ENCODE peak calls at places on chromosomes 2 and 18, in six cellular contexts. One of them, this sample, is unnamed.

GRCh38 chr18:40380657-40381441 is 1574.2 kb upstream of the PIK3C3 start:
- DNase-seq in left ventricle myocardium inferior: no peak
- DNase-seq in mucosa of descending colon: no peak
- DNase-seq in Calu3: no peak
- DNase-seq in fibroblast of lung: peak
- DNase-seq in right lobe of liver: no peak
- DNase-seq in this sample: no peak

GRCh38 chr2:27019459-27020336 is 13.1 kb upstream of the TMEM214 start:
- DNase-seq in left ventricle myocardium inferior: no peak
- DNase-seq in mucosa of descending colon: no peak
- DNase-seq in Calu3: no peak
- DNase-seq in fibroblast of lung: no peak
- DNase-seq in right lobe of liver: no peak
- DNase-seq in this sample: no peak

GRCh38 chr2:241064008-241064801 is 37.9 kb downstream of the MTERF4 start:
- DNase-seq in left ventricle myocardium inferior: no peak
- DNase-seq in mucosa of descending colon: peak
- DNase-seq in Calu3: peak
- DNase-seq in fibroblast of lung: no peak
- DNase-seq in right lobe of liver: no peak
- DNase-seq in this sample: peak

GRCh38 chr2:8614646-8615045 is 67.2 kb upstream of the ID2 start:
- DNase-seq in left ventricle myocardium inferior: no peak
- DNase-seq in mucosa of descending colon: no peak
- DNase-seq in Calu3: no peak
- DNase-seq in fibroblast of lung: no peak
- DNase-seq in right lobe of liver: no peak
- DNase-seq in this sample: no peak

GRCh38 chr18:22165049-22165602 is 4.3 kb upstream of the GATA6 start:
- DNase-seq in left ventricle myocardium inferior: no peak
- DNase-seq in mucosa of descending colon: no peak
- DNase-seq in Calu3: peak
- DNase-seq in fibroblast of lung: no peak
- DNase-seq in right lobe of liver: no peak
- DNase-seq in this sample: no peak

GRCh38 chr2:152647417-152648010 is 69.7 kb downstream of the PRPF40A start:
- DNase-seq in left ventricle myocardium inferior: peak
- DNase-seq in mucosa of descending colon: peak
- DNase-seq in Calu3: no peak
- DNase-seq in fibroblast of lung: peak
- DNase-seq in right lobe of liver: peak
- DNase-seq in this sample: no peak

GRCh38 chr2:168237741-168238140 is 9.7 kb downstream of the STK39 start:
- DNase-seq in left ventricle myocardium inferior: no peak
- DNase-seq in mucosa of descending colon: no peak
- DNase-seq in Calu3: no peak
- DNase-seq in fibroblast of lung: peak
- DNase-seq in right lobe of liver: no peak
- DNase-seq in this sample: no peak

GRCh38 chr2:55618649-55619055 is 1.2 kb upstream of the PPP4R3B start:
- DNase-seq in left ventricle myocardium inferior: peak
- DNase-seq in mucosa of descending colon: peak
- DNase-seq in Calu3: peak
- DNase-seq in fibroblast of lung: peak
- DNase-seq in right lobe of liver: peak
- DNase-seq in this sample: peak

GRCh38 chr2:53987336-53987921 is 16.6 kb upstream of the PSME4 start:
- DNase-seq in left ventricle myocardium inferior: no peak
- DNase-seq in mucosa of descending colon: no peak
- DNase-seq in Calu3: peak
- DNase-seq in fibroblast of lung: peak
- DNase-seq in right lobe of liver: no peak
- DNase-seq in this sample: no peak

GRCh38 chr2:5057895-5058294 is 634.3 kb upstream of the SOX11 start:
- DNase-seq in left ventricle myocardium inferior: no peak
- DNase-seq in mucosa of descending colon: no peak
- DNase-seq in Calu3: no peak
- DNase-seq in fibroblast of lung: no peak
- DNase-seq in right lobe of liver: no peak
- DNase-seq in this sample: no peak

GRCh38 chr2:156333274-156333950 is 891 bp upstream of the NR4A2 start:
- DNase-seq in left ventricle myocardium inferior: no peak
- DNase-seq in mucosa of descending colon: no peak
- DNase-seq in Calu3: peak
- DNase-seq in fibroblast of lung: no peak
- DNase-seq in right lobe of liver: no peak
- DNase-seq in this sample: no peak

GRCh38 chr2:25230626-25231311 is 62.4 kb upstream of the POMC start:
- DNase-seq in left ventricle myocardium inferior: no peak
- DNase-seq in mucosa of descending colon: no peak
- DNase-seq in Calu3: no peak
- DNase-seq in fibroblast of lung: no peak
- DNase-seq in right lobe of liver: no peak
- DNase-seq in this sample: no peak

GRCh38 chr18:47254341-47254939 is 3.0 kb upstream of the SKOR2 start:
- DNase-seq in left ventricle myocardium inferior: peak
- DNase-seq in mucosa of descending colon: no peak
- DNase-seq in Calu3: peak
- DNase-seq in fibroblast of lung: peak
- DNase-seq in right lobe of liver: no peak
- DNase-seq in this sample: no peak

GRCh38 chr18:29160123-29160522 is 983.2 kb upstream of the CDH2 start:
- DNase-seq in left ventricle myocardium inferior: no peak
- DNase-seq in mucosa of descending colon: no peak
- DNase-seq in Calu3: no peak
- DNase-seq in fibroblast of lung: peak
- DNase-seq in right lobe of liver: no peak
- DNase-seq in this sample: no peak

GRCh38 chr2:235951980-235952379 is 216.2 kb downstream of the GBX2 start:
- DNase-seq in left ventricle myocardium inferior: no peak
- DNase-seq in mucosa of descending colon: no peak
- DNase-seq in Calu3: no peak
- DNase-seq in fibroblast of lung: peak
- DNase-seq in right lobe of liver: no peak
- DNase-seq in this sample: no peak

GRCh38 chr18:12776821-12777471 is 74.1 kb downstream of the PSMG2 start:
- DNase-seq in left ventricle myocardium inferior: no peak
- DNase-seq in mucosa of descending colon: no peak
- DNase-seq in Calu3: no peak
- DNase-seq in fibroblast of lung: no peak
- DNase-seq in right lobe of liver: no peak
- DNase-seq in this sample: no peak

GRCh38 chr18:41905786-41906527 is 49.1 kb upstream of the PIK3C3 start:
- DNase-seq in left ventricle myocardium inferior: no peak
- DNase-seq in mucosa of descending colon: no peak
- DNase-seq in Calu3: no peak
- DNase-seq in fibroblast of lung: no peak
- DNase-seq in right lobe of liver: no peak
- DNase-seq in this sample: no peak

GRCh38 chr2:235471186-235471747 is 22.6 kb upstream of the AGAP1 start:
- DNase-seq in left ventricle myocardium inferior: no peak
- DNase-seq in mucosa of descending colon: no peak
- DNase-seq in Calu3: no peak
- DNase-seq in fibroblast of lung: no peak
- DNase-seq in right lobe of liver: no peak
- DNase-seq in this sample: no peak

GRCh38 chr2:221641181-221641871 is 69.2 kb upstream of the EPHA4 start:
- DNase-seq in left ventricle myocardium inferior: no peak
- DNase-seq in mucosa of descending colon: no peak
- DNase-seq in Calu3: no peak
- DNase-seq in fibroblast of lung: peak
- DNase-seq in right lobe of liver: no peak
- DNase-seq in this sample: no peak

GRCh38 chr2:88873620-88874019 is 182.1 kb downstream of the RPIA start:
- DNase-seq in left ventricle myocardium inferior: no peak
- DNase-seq in mucosa of descending colon: no peak
- DNase-seq in Calu3: no peak
- DNase-seq in fibroblast of lung: no peak
- DNase-seq in right lobe of liver: no peak
- DNase-seq in this sample: no peak

GRCh38 chr2:137096693-137097092 is 331.3 kb downstream of the THSD7B start:
- DNase-seq in left ventricle myocardium inferior: no peak
- DNase-seq in mucosa of descending colon: no peak
- DNase-seq in Calu3: peak
- DNase-seq in fibroblast of lung: no peak
- DNase-seq in right lobe of liver: no peak
- DNase-seq in this sample: no peak
- TF ChIP-seq CTCF in left ventricle myocardium inferior: no peak
- TF ChIP-seq CTCF in mucosa of descending colon: no peak
- TF ChIP-seq CTCF in Calu3: no peak
- TF ChIP-seq CTCF in fibroblast of lung: no peak
- TF ChIP-seq CTCF in right lobe of liver: no peak
- TF ChIP-seq CTCF in this sample: no peak

GRCh38 chr2:21372654-21373053 is 248.9 kb downstream of the TDRD15 start:
- DNase-seq in left ventricle myocardium inferior: no peak
- DNase-seq in mucosa of descending colon: no peak
- DNase-seq in Calu3: no peak
- DNase-seq in fibroblast of lung: no peak
- DNase-seq in right lobe of liver: no peak
- DNase-seq in this sample: no peak
- TF ChIP-seq CTCF in left ventricle myocardium inferior: peak
- TF ChIP-seq CTCF in mucosa of descending colon: no peak
- TF ChIP-seq CTCF in Calu3: no peak
- TF ChIP-seq CTCF in fibroblast of lung: peak
- TF ChIP-seq CTCF in right lobe of liver: peak
- TF ChIP-seq CTCF in this sample: no peak

DNA sequence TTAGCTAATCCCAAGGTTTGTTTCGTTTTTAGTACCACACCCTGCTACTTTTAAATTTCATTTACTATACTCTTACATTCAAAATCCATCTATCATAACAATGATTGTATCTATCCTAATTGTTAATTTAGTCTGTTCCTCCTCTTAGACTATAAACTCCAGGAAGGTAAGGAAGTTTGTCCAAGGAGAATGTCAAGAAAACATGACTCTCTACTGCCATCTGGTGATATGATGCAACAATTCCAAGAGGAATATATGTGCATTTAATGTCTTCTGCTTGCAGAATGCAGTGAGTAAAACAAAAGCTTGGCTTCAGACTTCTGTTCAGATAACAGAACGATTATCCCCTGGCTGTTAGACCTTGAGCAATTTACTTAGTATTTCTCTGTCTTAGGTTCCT is 1267.1 kb downstream of the LRP1B start:
- DNase-seq in left ventricle myocardium inferior: no peak
- DNase-seq in mucosa of descending colon: no peak
- DNase-seq in Calu3: peak
- DNase-seq in fibroblast of lung: peak
- DNase-seq in right lobe of liver: no peak
- DNase-seq in this sample: no peak
- TF ChIP-seq CTCF in left ventricle myocardium inferior: peak
- TF ChIP-seq CTCF in mucosa of descending colon: no peak
- TF ChIP-seq CTCF in Calu3: peak
- TF ChIP-seq CTCF in fibroblast of lung: peak
- TF ChIP-seq CTCF in right lobe of liver: peak
- TF ChIP-seq CTCF in this sample: no peak

DNA sequence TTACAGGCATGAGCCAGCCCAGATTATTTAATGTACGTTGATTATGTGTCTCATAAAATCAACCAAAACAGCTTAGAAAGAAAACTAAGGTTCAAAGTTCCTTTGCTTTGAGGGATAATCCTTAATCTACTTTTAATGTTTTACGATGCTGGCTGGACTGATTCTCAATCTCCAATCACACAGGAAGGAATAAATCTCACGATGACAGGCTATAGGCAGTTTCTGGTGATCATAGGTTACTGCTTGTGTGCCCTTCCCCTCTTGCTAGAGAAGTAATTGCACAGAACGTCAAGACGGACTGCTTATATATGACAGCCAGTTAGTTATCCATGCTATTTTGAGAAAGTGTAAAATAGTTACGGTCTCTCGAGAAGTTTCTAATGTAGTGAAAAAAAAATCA is 43.1 kb downstream of the C2orf74 start:
- DNase-seq in left ventricle myocardium inferior: no peak
- DNase-seq in mucosa of descending colon: no peak
- DNase-seq in Calu3: no peak
- DNase-seq in fibroblast of lung: no peak
- DNase-seq in right lobe of liver: no peak
- DNase-seq in this sample: no peak
- TF ChIP-seq CTCF in left ventricle myocardium inferior: no peak
- TF ChIP-seq CTCF in mucosa of descending colon: no peak
- TF ChIP-seq CTCF in Calu3: no peak
- TF ChIP-seq CTCF in fibroblast of lung: no peak
- TF ChIP-seq CTCF in right lobe of liver: no peak
- TF ChIP-seq CTCF in this sample: no peak

DNA sequence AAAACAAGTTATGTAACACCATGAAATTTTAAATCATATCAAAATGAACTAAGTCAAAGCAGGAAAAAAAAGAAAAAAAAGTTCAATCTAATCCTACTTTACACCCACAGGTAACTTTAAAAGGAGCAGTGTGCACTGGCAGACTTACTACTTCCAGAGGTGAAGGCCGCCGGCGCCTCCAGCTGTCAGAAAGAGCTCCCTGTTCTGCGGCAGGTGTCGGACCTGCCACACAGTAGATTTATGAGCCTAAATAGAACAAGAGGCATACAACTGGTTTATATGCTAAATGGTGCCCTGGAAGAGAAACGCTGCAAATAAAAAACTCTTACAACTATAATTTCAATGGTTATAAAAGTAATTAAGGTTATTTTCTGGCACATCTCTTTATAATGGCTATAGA is 23.1 kb upstream of the PNO1 start:
- DNase-seq in left ventricle myocardium inferior: no peak
- DNase-seq in mucosa of descending colon: peak
- DNase-seq in Calu3: no peak
- DNase-seq in fibroblast of lung: no peak
- DNase-seq in right lobe of liver: no peak
- DNase-seq in this sample: no peak
- TF ChIP-seq CTCF in left ventricle myocardium inferior: no peak
- TF ChIP-seq CTCF in mucosa of descending colon: no peak
- TF ChIP-seq CTCF in Calu3: no peak
- TF ChIP-seq CTCF in fibroblast of lung: no peak
- TF ChIP-seq CTCF in right lobe of liver: no peak
- TF ChIP-seq CTCF in this sample: no peak

GRCh38 chr2:119232666-119232993 is 9.0 kb downstream of the STEAP3 start:
- DNase-seq in left ventricle myocardium inferior: no peak
- DNase-seq in mucosa of descending colon: no peak
- DNase-seq in Calu3: no peak
- DNase-seq in fibroblast of lung: no peak
- DNase-seq in right lobe of liver: no peak
- DNase-seq in this sample: no peak

GRCh38 chr2:119236796-119237195 is 13.2 kb downstream of the STEAP3 start:
- DNase-seq in left ventricle myocardium inferior: no peak
- DNase-seq in mucosa of descending colon: no peak
- DNase-seq in Calu3: no peak
- DNase-seq in fibroblast of lung: no peak
- DNase-seq in right lobe of liver: no peak
- DNase-seq in this sample: no peak

GRCh38 chr2:119233326-119234020 is 9.8 kb downstream of the STEAP3 start:
- DNase-seq in left ventricle myocardium inferior: no peak
- DNase-seq in mucosa of descending colon: no peak
- DNase-seq in Calu3: peak
- DNase-seq in fibroblast of lung: peak
- DNase-seq in right lobe of liver: peak
- DNase-seq in this sample: no peak

GRCh38 chr2:119231975-119232665 is 8.5 kb downstream of the STEAP3 start:
- DNase-seq in left ventricle myocardium inferior: no peak
- DNase-seq in mucosa of descending colon: no peak
- DNase-seq in Calu3: no peak
- DNase-seq in fibroblast of lung: peak
- DNase-seq in right lobe of liver: no peak
- DNase-seq in this sample: no peak

GRCh38 chr2:119234021-119235019 is 10.7 kb downstream of the STEAP3 start:
- DNase-seq in left ventricle myocardium inferior: no peak
- DNase-seq in mucosa of descending colon: no peak
- DNase-seq in Calu3: no peak
- DNase-seq in fibroblast of lung: no peak
- DNase-seq in right lobe of liver: no peak
- DNase-seq in this sample: no peak
- TF ChIP-seq CTCF in left ventricle myocardium inferior: peak
- TF ChIP-seq CTCF in mucosa of descending colon: no peak
- TF ChIP-seq CTCF in Calu3: peak
- TF ChIP-seq CTCF in fibroblast of lung: peak
- TF ChIP-seq CTCF in right lobe of liver: peak
- TF ChIP-seq CTCF in this sample: no peak

This sample was measured in activated B cell treated with CpG ODN at 0.5 μM for 24 hours.